ENCODE peak calls at places on chromosomes 16 and 17, in four cellular contexts. Y is AG04450, X is cardiac muscle cell, B is uterus. H is an unnamed sample.

GRCh38 chr17:75124041-75124818 is 7.3 kb downstream of the NT5C start:
- DNase-seq in Y (no peak), X (no peak), B (peak; percentile 57), H (peak; percentile 96)

GRCh38 chr16:84360170-84360569 is 8.2 kb upstream of the ATP2C2 start:
- DNase-seq in Y (no peak), X (no peak), B (no peak), H (peak; percentile 19)

GRCh38 chr17:9905902-9906301 is 831 bp upstream of the RCVRN start:
- DNase-seq in Y (no peak), X (peak; percentile 35), B (no peak), H (peak; percentile 26)

GRCh38 chr17:27939489-27940465 is 46.6 kb upstream of the LYRM9 start:
- DNase-seq in Y (no peak), X (no peak), B (no peak), H (no peak)

GRCh38 chr16:7364054-7364407 is 31.4 kb downstream of the RBFOX1 start:
- DNase-seq in Y (no peak), X (no peak), B (no peak), H (no peak)

GRCh38 chr17:16474012-16474725 is 17.8 kb downstream of the LRRC75A start:
- DNase-seq in Y (no peak), X (peak; percentile 47), B (no peak), H (no peak)

GRCh38 chr17:19762515-19762961 is 14.4 kb upstream of the ALDH3A1 start:
- DNase-seq in Y (no peak), X (peak; percentile 84), B (peak; percentile 61), H (peak; percentile 70)

GRCh38 chr16:69831212-69832123 is 69.3 kb downstream of the WWP2 start:
- DNase-seq in Y (no peak), X (no peak), B (no peak), H (no peak)

GRCh38 chr17:82895087-82895486 is 55.3 kb upstream of the ZNF750 start:
- DNase-seq in Y (no peak), X (no peak), B (no peak), H (no peak)

GRCh38 chr17:62587554-62587953 is 39.9 kb upstream of the MRC2 start:
- DNase-seq in Y (no peak), X (no peak), B (no peak), H (no peak)

GRCh38 chr17:67532326-67532871 is 155.3 kb downstream of the PITPNC1 start:
- DNase-seq in Y (no peak), X (no peak), B (no peak), H (no peak)

GRCh38 chr16:83404261-83404660 is 403.5 kb upstream of the HSBP1 start:
- DNase-seq in Y (no peak), X (no peak), B (no peak), H (no peak)

GRCh38 chr16:89738072-89738377 is 16.7 kb downstream of the ZNF276 start:
- DNase-seq in Y (no peak), X (no peak), B (no peak), H (no peak)

GRCh38 chr16:10930755-10931093 is 11.5 kb downstream of the DEXI start:
- DNase-seq in Y (no peak), X (no peak), B (no peak), H (no peak)

GRCh38 chr17:73902416-73903181 is 258.4 kb upstream of the SDK2 start:
- DNase-seq in Y (no peak), X (peak; percentile 5), B (no peak), H (no peak)

GRCh38 chr17:1617620-1618174 is 10.9 kb downstream of the SLC43A2 start:
- DNase-seq in Y (no peak), X (no peak), B (peak; percentile 40), H (peak; percentile 61)

GRCh38 chr17:81000631-81001357 is 9.2 kb downstream of the CHMP6 start:
- DNase-seq in Y (no peak), X (no peak), B (no peak), H (no peak)

GRCh38 chr17:45384800-45385262 is 47.8 kb downstream of the ARHGAP27 start:
- DNase-seq in Y (no peak), X (no peak), B (no peak), H (no peak)

GRCh38 chr17:10628756-10629155 is 28.4 kb downstream of the MYH3 start:
- DNase-seq in Y (no peak), X (no peak), B (no peak), H (no peak)

GRCh38 chr17:35973333-35974260 is 7.7 kb downstream of the CCL16 start:
- DNase-seq in Y (no peak), X (no peak), B (no peak), H (no peak)

GRCh38 chr16:81821422-81822128 is 42.5 kb downstream of the PLCG2 start:
- DNase-seq in Y (no peak), X (no peak), B (no peak), H (no peak)

GRCh38 chr16:4525634-4526277 is 12.8 kb downstream of the CDIP1 start:
- DNase-seq in Y (no peak), X (no peak), B (no peak), H (no peak)

GRCh38 chr17:57915980-57916757 is 39.0 kb downstream of the CUEDC1 start:
- DNase-seq in Y (no peak), X (no peak), B (no peak), H (peak; percentile 44)

GRCh38 chr16:88058136-88058535 is 106.9 kb downstream of the BANP start:
- DNase-seq in Y (no peak), X (no peak), B (no peak), H (no peak)

GRCh38 chr17:82457071-82457789 is 1.3 kb upstream of the NARF start:
- DNase-seq in Y (no peak), X (no peak), B (no peak), H (no peak)

GRCh38 chr16:69872888-69873287 is 78.2 kb upstream of the CLEC18A start:
- DNase-seq in Y (no peak), X (no peak), B (no peak), H (no peak)

GRCh38 chr17:37339321-37339720 is 36.5 kb upstream of the C17orf78 start:
- DNase-seq in Y (no peak), X (no peak), B (no peak), H (no peak)

GRCh38 chr17:82648761-82649474 is 674 bp upstream of the WDR45B start:
- DNase-seq in Y (no peak), X (peak; percentile 52), B (peak; percentile 75), H (no peak)

GRCh38 chr17:2172447-2172938 is 117.6 kb downstream of the HIC1 start:
- DNase-seq in Y (peak; percentile 57), X (no peak), B (peak; percentile 81), H (no peak)

GRCh38 chr17:34382586-34383224 is 19.7 kb upstream of the CCL1 start:
- DNase-seq in Y (no peak), X (no peak), B (no peak), H (no peak)

GRCh38 chr17:67671492-67671891 is 46.2 kb upstream of the NOL11 start:
- DNase-seq in Y (no peak), X (no peak), B (no peak), H (no peak)

GRCh38 chr17:61849674-61850073 is 13.7 kb downstream of the BRIP1 start:
- DNase-seq in Y (no peak), X (no peak), B (no peak), H (no peak)

GRCh38 chr17:50056961-50057330 is 1.0 kb downstream of the ITGA3 start:
- DNase-seq in Y (no peak), X (peak; percentile 35), B (no peak), H (no peak)

GRCh38 chr17:82920150-82920549 is 80.3 kb upstream of the ZNF750 start:
- DNase-seq in Y (no peak), X (no peak), B (no peak), H (no peak)

GRCh38 chr17:35930211-35931065 is at the start of gene RDM1:
- DNase-seq in Y (peak; percentile 8), X (peak; percentile 89), B (no peak), H (peak; percentile 91)

GRCh38 chr17:83053779-83054451 is 25.5 kb upstream of the METRNL start:
- DNase-seq in Y (no peak), X (no peak), B (peak; percentile 67), H (no peak)

GRCh38 chr17:39069114-39069756 is 82.2 kb downstream of the PLXDC1 start:
- DNase-seq in Y (no peak), X (peak; percentile 64), B (no peak), H (peak; percentile 67)
- TF ChIP-seq CTCF in Y (peak; percentile 77), X (peak; percentile 76), B (peak; percentile 58), H (peak; percentile 92)

GRCh38 chr16:78487471-78487870 is 388.0 kb downstream of the WWOX start:
- DNase-seq in Y (no peak), X (no peak), B (no peak), H (no peak)
- TF ChIP-seq CTCF in Y (no peak), X (no peak), B (no peak), H (no peak)

DNA sequence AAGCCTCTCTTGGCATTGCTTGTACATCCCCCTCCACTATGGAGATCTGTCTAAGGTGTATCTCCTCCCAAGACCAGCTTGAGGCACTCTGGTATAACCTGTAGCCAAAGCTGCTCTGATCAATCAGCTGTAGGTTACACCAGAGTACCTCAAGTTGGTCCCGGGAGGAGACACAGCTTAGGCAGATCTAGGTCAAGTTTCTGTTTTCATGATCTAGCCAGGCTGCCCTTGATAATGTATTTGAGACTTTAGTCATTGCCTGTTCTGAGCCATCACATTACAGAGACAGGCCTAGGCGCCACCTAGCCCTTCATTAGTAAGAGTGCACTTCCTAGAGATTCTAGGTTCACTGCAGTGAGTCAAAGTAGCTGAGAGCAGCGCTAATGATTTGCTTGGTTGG is 31.4 kb downstream of the ASGR1 start:
- DNase-seq in Y (no peak), X (no peak), B (no peak), H (no peak)
- TF ChIP-seq CTCF in Y (no peak), X (no peak), B (no peak), H (no peak)

GRCh38 chr17:38455288-38455915 is 27.1 kb downstream of the ARHGAP23 start:
- DNase-seq in Y (no peak), X (peak; percentile 38), B (no peak), H (no peak)
- TF ChIP-seq CTCF in Y (no peak), X (no peak), B (no peak), H (no peak)

GRCh38 chr17:4815043-4815675 is 8.2 kb downstream of the PLD2 start:
- DNase-seq in Y (no peak), X (no peak), B (no peak), H (no peak)
- TF ChIP-seq CTCF in Y (peak; percentile 37), X (peak; percentile 7), B (no peak), H (no peak)

GRCh38 chr17:79545251-79546005 is 65.4 kb downstream of the RBFOX3 start:
- DNase-seq in Y (no peak), X (no peak), B (no peak), H (no peak)

GRCh38 chr17:79544142-79544914 is 66.5 kb downstream of the RBFOX3 start:
- DNase-seq in Y (no peak), X (no peak), B (no peak), H (no peak)

GRCh38 chr17:79542718-79543117 is 68.1 kb downstream of the RBFOX3 start:
- DNase-seq in Y (no peak), X (no peak), B (no peak), H (no peak)

GRCh38 chr17:79541451-79541850 is 69.4 kb downstream of the RBFOX3 start:
- DNase-seq in Y (no peak), X (no peak), B (no peak), H (no peak)

DNA sequence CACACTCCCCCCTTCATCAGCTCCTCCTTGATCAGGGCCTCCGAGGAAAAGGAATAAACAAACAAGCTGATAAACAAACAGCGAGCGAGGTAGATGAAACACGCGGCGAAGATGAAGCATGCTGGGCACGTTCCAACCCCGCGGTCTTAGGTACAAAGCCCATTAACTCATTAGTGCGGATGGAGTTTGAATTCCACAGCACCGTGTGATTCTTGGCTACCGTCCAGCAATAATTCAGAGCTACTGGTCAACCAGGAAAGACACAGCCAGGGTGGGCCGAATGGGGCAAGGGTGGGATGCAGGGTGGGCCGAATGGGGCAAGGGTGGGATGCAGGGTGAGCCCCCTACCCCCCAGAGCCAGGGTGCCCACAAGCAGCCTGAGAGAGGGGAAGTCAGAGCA is 67.3 kb downstream of the RBFOX3 start:
- DNase-seq in Y (no peak), X (no peak), B (no peak), H (no peak)
- TF ChIP-seq CTCF in Y (no peak), X (no peak), B (no peak), H (no peak)